ENCODE peak calls at places on chromosomes 16 and 17, in eight cellular contexts. One of them, this sample, is unnamed.

GRCh38 chr16:15907863-15908478 is 19.6 kb upstream of the CEP20 start:
- DNase-seq in progenitor cell of endocrine pancreas: no peak
- DNase-seq in IMR-90: peak; percentile 11
- DNase-seq in CD8-positive, alpha-beta T cell: no peak
- DNase-seq in left lung: peak; percentile 10
- DNase-seq in B cell: peak; percentile 67
- DNase-seq in endothelial cell of umbilical vein: peak; percentile 38
- DNase-seq in neural crest cell: no peak
- DNase-seq in this sample: no peak

GRCh38 chr17:8799001-8799850 is at the start of gene MFSD6L:
- DNase-seq in endothelial cell of umbilical vein: no peak
- DNase-seq in B cell: peak; percentile 65
- DNase-seq in IMR-90: no peak
- DNase-seq in neural crest cell: no peak
- DNase-seq in left lung: no peak
- DNase-seq in progenitor cell of endocrine pancreas: peak; percentile 66
- DNase-seq in CD8-positive, alpha-beta T cell: no peak
- DNase-seq in this sample: no peak

GRCh38 chr17:51372345-51373004 is 112.1 kb downstream of the UTP18 start:
- DNase-seq in IMR-90: peak; percentile 73
- DNase-seq in endothelial cell of umbilical vein: peak; percentile 71
- DNase-seq in neural crest cell: peak; percentile 16
- DNase-seq in CD8-positive, alpha-beta T cell: no peak
- DNase-seq in left lung: peak; percentile 44
- DNase-seq in progenitor cell of endocrine pancreas: no peak
- DNase-seq in B cell: peak; percentile 44
- DNase-seq in this sample: peak; percentile 63

GRCh38 chr17:67139784-67140665 is 95.7 kb downstream of the CACNG1 start:
- DNase-seq in endothelial cell of umbilical vein: no peak
- DNase-seq in left lung: no peak
- DNase-seq in neural crest cell: no peak
- DNase-seq in progenitor cell of endocrine pancreas: no peak
- DNase-seq in CD8-positive, alpha-beta T cell: no peak
- DNase-seq in IMR-90: peak; percentile 42
- DNase-seq in B cell: no peak
- DNase-seq in this sample: peak; percentile 20

GRCh38 chr17:45147102-45147580 is 1.1 kb upstream of the HEXIM1 start:
- DNase-seq in IMR-90: peak; percentile 62
- DNase-seq in CD8-positive, alpha-beta T cell: no peak
- DNase-seq in neural crest cell: no peak
- DNase-seq in endothelial cell of umbilical vein: peak; percentile 71
- DNase-seq in progenitor cell of endocrine pancreas: no peak
- DNase-seq in left lung: no peak
- DNase-seq in B cell: peak; percentile 86
- DNase-seq in this sample: peak; percentile 40

GRCh38 chr16:62190426-62190825 is 154.2 kb upstream of the CDH8 start:
- DNase-seq in IMR-90: no peak
- DNase-seq in neural crest cell: no peak
- DNase-seq in CD8-positive, alpha-beta T cell: no peak
- DNase-seq in B cell: no peak
- DNase-seq in endothelial cell of umbilical vein: no peak
- DNase-seq in progenitor cell of endocrine pancreas: no peak
- DNase-seq in left lung: no peak
- DNase-seq in this sample: no peak

GRCh38 chr17:82949984-82950383 is 110.2 kb upstream of the ZNF750 start:
- DNase-seq in left lung: no peak
- DNase-seq in B cell: no peak
- DNase-seq in endothelial cell of umbilical vein: no peak
- DNase-seq in IMR-90: no peak
- DNase-seq in CD8-positive, alpha-beta T cell: no peak
- DNase-seq in progenitor cell of endocrine pancreas: no peak
- DNase-seq in neural crest cell: no peak
- DNase-seq in this sample: no peak

GRCh38 chr17:40018211-40019121 is 3.2 kb downstream of the CSF3 start:
- DNase-seq in progenitor cell of endocrine pancreas: no peak
- DNase-seq in left lung: no peak
- DNase-seq in IMR-90: no peak
- DNase-seq in endothelial cell of umbilical vein: no peak
- DNase-seq in CD8-positive, alpha-beta T cell: no peak
- DNase-seq in B cell: no peak
- DNase-seq in neural crest cell: no peak
- DNase-seq in this sample: no peak

GRCh38 chr17:56939869-56940484 is 20.9 kb downstream of the COIL start:
- DNase-seq in endothelial cell of umbilical vein: peak; percentile 77
- DNase-seq in B cell: peak; percentile 78
- DNase-seq in progenitor cell of endocrine pancreas: no peak
- DNase-seq in IMR-90: peak; percentile 62
- DNase-seq in CD8-positive, alpha-beta T cell: no peak
- DNase-seq in neural crest cell: no peak
- DNase-seq in left lung: no peak
- DNase-seq in this sample: peak; percentile 48

GRCh38 chr17:57572600-57572999 is 172.5 kb downstream of the CCDC182 start:
- DNase-seq in B cell: no peak
- DNase-seq in left lung: no peak
- DNase-seq in progenitor cell of endocrine pancreas: no peak
- DNase-seq in neural crest cell: no peak
- DNase-seq in endothelial cell of umbilical vein: no peak
- DNase-seq in IMR-90: no peak
- DNase-seq in CD8-positive, alpha-beta T cell: no peak
- DNase-seq in this sample: no peak

GRCh38 chr17:34254651-34255380 is at the start of gene CCL2:
- DNase-seq in CD8-positive, alpha-beta T cell: no peak
- DNase-seq in IMR-90: peak; percentile 85
- DNase-seq in B cell: no peak
- DNase-seq in progenitor cell of endocrine pancreas: no peak
- DNase-seq in left lung: peak; percentile 69
- DNase-seq in neural crest cell: peak; percentile 28
- DNase-seq in endothelial cell of umbilical vein: peak; percentile 92
- DNase-seq in this sample: peak; percentile 78

GRCh38 chr17:30565073-30565935 is 88.1 kb downstream of the GOSR1 start:
- DNase-seq in endothelial cell of umbilical vein: no peak
- DNase-seq in left lung: no peak
- DNase-seq in IMR-90: no peak
- DNase-seq in progenitor cell of endocrine pancreas: no peak
- DNase-seq in neural crest cell: no peak
- DNase-seq in B cell: no peak
- DNase-seq in CD8-positive, alpha-beta T cell: no peak
- DNase-seq in this sample: peak; percentile 17

GRCh38 chr17:17018612-17019429 is 23.4 kb upstream of the MPRIP start:
- DNase-seq in left lung: peak; percentile 70
- DNase-seq in CD8-positive, alpha-beta T cell: no peak
- DNase-seq in endothelial cell of umbilical vein: no peak
- DNase-seq in B cell: no peak
- DNase-seq in neural crest cell: no peak
- DNase-seq in progenitor cell of endocrine pancreas: peak; percentile 26
- DNase-seq in IMR-90: no peak
- DNase-seq in this sample: no peak

GRCh38 chr16:3134338-3135119 is at the start of gene ZNF213:
- DNase-seq in B cell: peak; percentile 94
- DNase-seq in neural crest cell: peak; percentile 82
- DNase-seq in IMR-90: peak; percentile 97
- DNase-seq in progenitor cell of endocrine pancreas: peak; percentile 85
- DNase-seq in endothelial cell of umbilical vein: peak; percentile 98
- DNase-seq in CD8-positive, alpha-beta T cell: peak; percentile 92
- DNase-seq in left lung: peak; percentile 96
- DNase-seq in this sample: peak; percentile 98

GRCh38 chr17:4249452-4250029 is 14.2 kb downstream of the ANKFY1 start:
- DNase-seq in progenitor cell of endocrine pancreas: no peak
- DNase-seq in IMR-90: peak; percentile 38
- DNase-seq in CD8-positive, alpha-beta T cell: no peak
- DNase-seq in left lung: no peak
- DNase-seq in B cell: peak; percentile 35
- DNase-seq in neural crest cell: no peak
- DNase-seq in endothelial cell of umbilical vein: peak; percentile 26
- DNase-seq in this sample: no peak

GRCh38 chr16:3983081-3983520 is 102.6 kb upstream of the CREBBP start:
- DNase-seq in B cell: peak; percentile 31
- DNase-seq in endothelial cell of umbilical vein: peak; percentile 72
- DNase-seq in IMR-90: peak; percentile 69
- DNase-seq in neural crest cell: peak; percentile 58
- DNase-seq in left lung: peak; percentile 72
- DNase-seq in CD8-positive, alpha-beta T cell: peak; percentile 34
- DNase-seq in progenitor cell of endocrine pancreas: peak; percentile 73
- DNase-seq in this sample: peak; percentile 53

GRCh38 chr16:22213801-22214200 is 7.7 kb downstream of the EEF2K start:
- DNase-seq in B cell: no peak
- DNase-seq in IMR-90: no peak
- DNase-seq in neural crest cell: no peak
- DNase-seq in progenitor cell of endocrine pancreas: no peak
- DNase-seq in endothelial cell of umbilical vein: no peak
- DNase-seq in CD8-positive, alpha-beta T cell: no peak
- DNase-seq in left lung: no peak
- DNase-seq in this sample: no peak

GRCh38 chr16:4213721-4214120 is 28.2 kb downstream of the SRL start:
- DNase-seq in CD8-positive, alpha-beta T cell: no peak
- DNase-seq in left lung: no peak
- DNase-seq in IMR-90: no peak
- DNase-seq in endothelial cell of umbilical vein: no peak
- DNase-seq in neural crest cell: no peak
- DNase-seq in progenitor cell of endocrine pancreas: no peak
- DNase-seq in B cell: no peak
- DNase-seq in this sample: no peak

GRCh38 chr17:27376637-27377547 is 79.4 kb upstream of the KSR1 start:
- DNase-seq in CD8-positive, alpha-beta T cell: no peak
- DNase-seq in endothelial cell of umbilical vein: peak; percentile 43
- DNase-seq in IMR-90: peak; percentile 44
- DNase-seq in B cell: no peak
- DNase-seq in neural crest cell: no peak
- DNase-seq in left lung: no peak
- DNase-seq in progenitor cell of endocrine pancreas: no peak
- DNase-seq in this sample: peak; percentile 35

DNA sequence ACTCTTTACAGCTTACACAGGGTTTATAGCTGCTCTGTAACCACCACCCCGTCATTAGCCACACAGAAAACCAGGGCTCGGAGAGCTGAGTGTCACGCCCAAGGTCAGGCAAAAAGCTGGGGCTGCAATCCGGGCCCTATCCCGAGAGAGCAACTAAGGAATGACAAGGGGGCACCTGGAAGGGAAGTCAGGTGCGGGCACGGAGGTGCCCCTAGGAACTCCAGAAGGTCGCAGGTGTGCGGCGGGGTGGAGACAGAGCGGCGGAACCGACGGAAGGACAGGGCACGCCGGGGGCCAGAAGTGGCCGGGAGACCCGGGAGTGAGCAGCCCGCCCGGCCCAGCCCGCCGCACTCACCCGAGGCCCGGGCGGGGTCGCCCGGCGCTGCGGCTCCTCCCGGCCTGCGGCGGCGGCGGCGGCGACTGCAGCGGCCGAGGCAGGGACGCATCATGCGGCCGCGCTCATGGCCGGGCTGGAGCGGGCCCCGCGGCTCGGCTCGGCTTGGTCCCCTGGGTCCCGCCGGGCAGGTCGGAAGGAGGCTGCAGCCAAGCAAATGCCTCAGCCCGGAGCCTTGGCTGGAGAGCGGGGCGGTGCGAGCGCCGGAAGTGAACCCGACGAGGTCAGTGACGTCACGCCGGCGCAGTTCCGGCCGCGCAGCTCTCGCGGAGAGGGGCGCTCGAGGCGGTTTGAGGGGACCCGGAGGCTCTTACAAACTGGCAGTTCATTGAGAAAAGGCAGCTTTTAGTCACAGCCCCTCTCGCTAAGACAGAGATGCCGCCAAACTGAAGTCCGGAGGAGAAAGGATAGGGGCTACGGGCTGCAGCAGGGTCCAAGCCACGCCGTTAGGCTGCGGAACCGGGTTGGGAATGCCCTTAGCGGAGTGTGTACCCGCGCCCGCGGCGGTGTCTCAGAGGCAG is at the start of gene ZDHHC7:
- DNase-seq in IMR-90: peak; percentile 84
- DNase-seq in CD8-positive, alpha-beta T cell: peak; percentile 86
- DNase-seq in B cell: peak; percentile 93
- DNase-seq in endothelial cell of umbilical vein: peak; percentile 88
- DNase-seq in neural crest cell: peak; percentile 81
- DNase-seq in left lung: peak; percentile 89
- DNase-seq in progenitor cell of endocrine pancreas: peak; percentile 72
- DNase-seq in this sample: peak; percentile 76
- TF ChIP-seq CTCF in IMR-90: peak; percentile 13
- TF ChIP-seq CTCF in CD8-positive, alpha-beta T cell: no peak
- TF ChIP-seq CTCF in B cell: no peak
- TF ChIP-seq CTCF in endothelial cell of umbilical vein: no peak
- TF ChIP-seq CTCF in neural crest cell: no peak
- TF ChIP-seq CTCF in left lung: no peak
- TF ChIP-seq CTCF in progenitor cell of endocrine pancreas: peak; percentile 14
- TF ChIP-seq CTCF in this sample: no peak

DNA sequence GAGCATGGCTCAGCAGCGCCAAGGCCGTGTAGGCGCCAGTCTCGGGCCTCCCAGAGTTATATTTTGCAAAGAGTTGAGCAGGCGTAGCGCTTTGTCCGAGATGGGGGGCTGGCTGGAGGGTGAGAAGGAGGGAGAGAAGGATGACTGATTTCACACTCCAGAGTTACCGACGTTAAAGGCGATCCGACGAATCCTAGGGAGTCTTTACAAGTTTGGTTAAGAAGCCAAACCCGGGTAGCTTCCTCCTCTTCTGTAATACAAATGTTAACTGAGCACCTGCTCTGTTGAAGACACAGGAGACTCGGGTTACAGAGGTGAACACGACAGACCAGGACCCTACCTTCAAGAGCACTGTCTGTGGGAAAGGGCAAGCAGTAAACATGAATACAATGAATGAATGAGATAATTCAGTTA is 805 bp downstream of the POLR2A start:
- DNase-seq in progenitor cell of endocrine pancreas: no peak
- DNase-seq in left lung: no peak
- DNase-seq in IMR-90: no peak
- DNase-seq in endothelial cell of umbilical vein: no peak
- DNase-seq in B cell: no peak
- DNase-seq in CD8-positive, alpha-beta T cell: no peak
- DNase-seq in neural crest cell: no peak
- DNase-seq in this sample: no peak
- TF ChIP-seq CTCF in progenitor cell of endocrine pancreas: peak; percentile 8
- TF ChIP-seq CTCF in left lung: no peak
- TF ChIP-seq CTCF in IMR-90: no peak
- TF ChIP-seq CTCF in endothelial cell of umbilical vein: no peak
- TF ChIP-seq CTCF in B cell: no peak
- TF ChIP-seq CTCF in CD8-positive, alpha-beta T cell: no peak
- TF ChIP-seq CTCF in neural crest cell: no peak
- TF ChIP-seq CTCF in this sample: no peak

GRCh38 chr17:78117027-78117981 is 11.3 kb downstream of the TMC6 start:
- DNase-seq in progenitor cell of endocrine pancreas: peak; percentile 64
- DNase-seq in left lung: no peak
- DNase-seq in neural crest cell: no peak
- DNase-seq in B cell: peak; percentile 33
- DNase-seq in CD8-positive, alpha-beta T cell: peak; percentile 33
- DNase-seq in IMR-90: no peak
- DNase-seq in endothelial cell of umbilical vein: no peak
- DNase-seq in this sample: no peak
- TF ChIP-seq CTCF in progenitor cell of endocrine pancreas: peak; percentile 78
- TF ChIP-seq CTCF in left lung: peak; percentile 20
- TF ChIP-seq CTCF in neural crest cell: peak; percentile 52
- TF ChIP-seq CTCF in B cell: peak; percentile 35
- TF ChIP-seq CTCF in CD8-positive, alpha-beta T cell: no peak
- TF ChIP-seq CTCF in IMR-90: peak; percentile 14
- TF ChIP-seq CTCF in endothelial cell of umbilical vein: peak; percentile 9
- TF ChIP-seq CTCF in this sample: peak; percentile 47

DNA sequence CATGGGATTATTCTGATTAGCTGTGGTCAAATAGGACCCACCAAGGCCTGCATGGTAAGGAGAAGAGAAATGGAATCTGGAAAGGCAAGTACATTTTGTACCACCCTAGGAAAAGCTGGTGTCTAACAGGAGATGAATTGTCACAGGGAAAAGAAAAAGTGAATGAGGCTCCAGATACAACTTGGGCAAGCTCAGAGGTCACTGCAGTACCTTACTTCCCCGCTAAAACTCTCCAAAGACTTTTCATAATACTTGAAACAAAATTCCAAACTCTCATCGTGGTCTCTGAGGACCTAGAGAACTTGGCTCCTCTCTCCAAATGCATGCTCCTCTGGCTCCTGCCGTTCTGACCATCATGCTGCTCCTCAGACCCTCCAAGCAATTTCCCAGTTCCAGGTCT is 262.8 kb downstream of the GRIN2A start:
- DNase-seq in IMR-90: no peak
- DNase-seq in CD8-positive, alpha-beta T cell: no peak
- DNase-seq in progenitor cell of endocrine pancreas: no peak
- DNase-seq in neural crest cell: no peak
- DNase-seq in left lung: no peak
- DNase-seq in endothelial cell of umbilical vein: no peak
- DNase-seq in B cell: no peak
- DNase-seq in this sample: no peak
- TF ChIP-seq CTCF in IMR-90: no peak
- TF ChIP-seq CTCF in CD8-positive, alpha-beta T cell: no peak
- TF ChIP-seq CTCF in progenitor cell of endocrine pancreas: no peak
- TF ChIP-seq CTCF in neural crest cell: no peak
- TF ChIP-seq CTCF in left lung: no peak
- TF ChIP-seq CTCF in endothelial cell of umbilical vein: no peak
- TF ChIP-seq CTCF in B cell: no peak
- TF ChIP-seq CTCF in this sample: no peak

This sample was measured in HFFc6.